ENCODE peak calls at places on chromosomes 5 and 9, in five cellular contexts. One of them, this sample, is unnamed.

GRCh38 chr5:151474799-151475198 is 27.4 kb downstream of the SLC36A1 start:
- DNase-seq in GM20000: no peak
- DNase-seq in HCT116: no peak
- DNase-seq in colonic mucosa: no peak
- DNase-seq in pancreas: peak; percentile 52
- DNase-seq in this sample: no peak

GRCh38 chr5:119309290-119309818 is 46.5 kb upstream of the TNFAIP8 start:
- DNase-seq in HCT116: no peak
- DNase-seq in GM20000: no peak
- DNase-seq in pancreas: no peak
- DNase-seq in colonic mucosa: no peak
- DNase-seq in this sample: no peak

GRCh38 chr5:52334367-52334766 is 453.3 kb upstream of the ITGA1 start:
- DNase-seq in colonic mucosa: no peak
- DNase-seq in HCT116: no peak
- DNase-seq in pancreas: no peak
- DNase-seq in GM20000: no peak
- DNase-seq in this sample: no peak

GRCh38 chr9:31137151-31137849 is 1247.1 kb upstream of the ACO1 start:
- DNase-seq in colonic mucosa: no peak
- DNase-seq in GM20000: no peak
- DNase-seq in pancreas: peak; percentile 17
- DNase-seq in HCT116: peak; percentile 54
- DNase-seq in this sample: no peak

GRCh38 chr5:95178046-95178651 is 106.7 kb downstream of the MCTP1 start:
- DNase-seq in pancreas: no peak
- DNase-seq in GM20000: no peak
- DNase-seq in HCT116: peak; percentile 29
- DNase-seq in colonic mucosa: no peak
- DNase-seq in this sample: no peak

GRCh38 chr9:78994476-78994875 is 577.3 kb upstream of the TLE4 start:
- DNase-seq in HCT116: no peak
- DNase-seq in pancreas: no peak
- DNase-seq in GM20000: no peak
- DNase-seq in colonic mucosa: no peak
- DNase-seq in this sample: no peak

GRCh38 chr5:116361171-116361967 is 213.3 kb downstream of the SEMA6A start:
- DNase-seq in HCT116: no peak
- DNase-seq in GM20000: no peak
- DNase-seq in pancreas: peak; percentile 20
- DNase-seq in colonic mucosa: peak; percentile 60
- DNase-seq in this sample: no peak

GRCh38 chr5:73204302-73204701 is 31.3 kb downstream of the TMEM174 start:
- DNase-seq in pancreas: no peak
- DNase-seq in HCT116: no peak
- DNase-seq in GM20000: no peak
- DNase-seq in colonic mucosa: peak; percentile 66
- DNase-seq in this sample: no peak

GRCh38 chr5:170070556-170071412 is 34.9 kb upstream of the FOXI1 start:
- DNase-seq in HCT116: peak; percentile 16
- DNase-seq in GM20000: no peak
- DNase-seq in colonic mucosa: peak; percentile 23
- DNase-seq in pancreas: no peak
- DNase-seq in this sample: no peak

GRCh38 chr9:137582286-137582860 is 3.6 kb upstream of the DPH7 start:
- DNase-seq in colonic mucosa: no peak
- DNase-seq in GM20000: no peak
- DNase-seq in HCT116: no peak
- DNase-seq in pancreas: no peak
- DNase-seq in this sample: no peak

GRCh38 chr9:36625006-36625600 is 52.4 kb downstream of the MELK start:
- DNase-seq in colonic mucosa: no peak
- DNase-seq in GM20000: no peak
- DNase-seq in HCT116: peak; percentile 7
- DNase-seq in pancreas: peak; percentile 23
- DNase-seq in this sample: peak; percentile 28

GRCh38 chr5:56900858-56901578 is 8.4 kb upstream of the SETD9 start:
- DNase-seq in pancreas: no peak
- DNase-seq in colonic mucosa: peak; percentile 46
- DNase-seq in GM20000: peak; percentile 40
- DNase-seq in HCT116: peak; percentile 19
- DNase-seq in this sample: no peak

GRCh38 chr5:2131826-2132496 is 249.2 kb upstream of the IRX4 start:
- DNase-seq in colonic mucosa: no peak
- DNase-seq in GM20000: no peak
- DNase-seq in pancreas: no peak
- DNase-seq in HCT116: no peak
- DNase-seq in this sample: no peak

GRCh38 chr9:75148551-75148950 is 60.2 kb downstream of the OSTF1 start:
- DNase-seq in pancreas: no peak
- DNase-seq in colonic mucosa: no peak
- DNase-seq in GM20000: no peak
- DNase-seq in HCT116: no peak
- DNase-seq in this sample: no peak

GRCh38 chr5:173706700-173707099 is 90.2 kb upstream of the BOD1 start:
- DNase-seq in pancreas: no peak
- DNase-seq in colonic mucosa: no peak
- DNase-seq in HCT116: no peak
- DNase-seq in GM20000: no peak
- DNase-seq in this sample: no peak

GRCh38 chr9:101419863-101420262 is 15.7 kb downstream of the ALDOB start:
- DNase-seq in HCT116: no peak
- DNase-seq in GM20000: no peak
- DNase-seq in colonic mucosa: no peak
- DNase-seq in pancreas: no peak
- DNase-seq in this sample: no peak

GRCh38 chr5:112975721-112976431 is 722 bp upstream of the DCP2 start:
- DNase-seq in HCT116: no peak
- DNase-seq in colonic mucosa: no peak
- DNase-seq in pancreas: no peak
- DNase-seq in GM20000: no peak
- DNase-seq in this sample: no peak

GRCh38 chr5:45399041-45399440 is 297.1 kb downstream of the HCN1 start:
- DNase-seq in pancreas: no peak
- DNase-seq in colonic mucosa: no peak
- DNase-seq in HCT116: no peak
- DNase-seq in GM20000: no peak
- DNase-seq in this sample: no peak

GRCh38 chr5:134139377-134139851 is 24.9 kb downstream of the TCF7 start:
- DNase-seq in HCT116: no peak
- DNase-seq in pancreas: peak; percentile 12
- DNase-seq in colonic mucosa: no peak
- DNase-seq in GM20000: no peak
- DNase-seq in this sample: no peak

GRCh38 chr5:94031631-94032030 is 290.2 kb upstream of the POU5F2 start:
- DNase-seq in HCT116: no peak
- DNase-seq in colonic mucosa: no peak
- DNase-seq in pancreas: no peak
- DNase-seq in GM20000: no peak
- DNase-seq in this sample: peak; percentile 48

GRCh38 chr5:152683205-152683604 is 278.1 kb upstream of the NMUR2 start:
- DNase-seq in pancreas: no peak
- DNase-seq in colonic mucosa: no peak
- DNase-seq in GM20000: no peak
- DNase-seq in HCT116: no peak
- DNase-seq in this sample: no peak

GRCh38 chr5:109880907-109881685 is 191.4 kb downstream of the MAN2A1 start:
- DNase-seq in pancreas: no peak
- DNase-seq in HCT116: no peak
- DNase-seq in colonic mucosa: no peak
- DNase-seq in GM20000: no peak
- DNase-seq in this sample: no peak

GRCh38 chr9:98789765-98790600 is 6.4 kb downstream of the ANKS6 start:
- DNase-seq in HCT116: no peak
- DNase-seq in colonic mucosa: no peak
- DNase-seq in pancreas: no peak
- DNase-seq in GM20000: no peak
- DNase-seq in this sample: no peak

GRCh38 chr9:129136446-129137049 is 25.3 kb downstream of the PTPA start:
- DNase-seq in HCT116: no peak
- DNase-seq in pancreas: no peak
- DNase-seq in colonic mucosa: no peak
- DNase-seq in GM20000: no peak
- DNase-seq in this sample: no peak

GRCh38 chr5:4206127-4206526 is 610.5 kb downstream of the IRX1 start:
- DNase-seq in GM20000: no peak
- DNase-seq in HCT116: no peak
- DNase-seq in pancreas: no peak
- DNase-seq in colonic mucosa: no peak
- DNase-seq in this sample: no peak

DNA sequence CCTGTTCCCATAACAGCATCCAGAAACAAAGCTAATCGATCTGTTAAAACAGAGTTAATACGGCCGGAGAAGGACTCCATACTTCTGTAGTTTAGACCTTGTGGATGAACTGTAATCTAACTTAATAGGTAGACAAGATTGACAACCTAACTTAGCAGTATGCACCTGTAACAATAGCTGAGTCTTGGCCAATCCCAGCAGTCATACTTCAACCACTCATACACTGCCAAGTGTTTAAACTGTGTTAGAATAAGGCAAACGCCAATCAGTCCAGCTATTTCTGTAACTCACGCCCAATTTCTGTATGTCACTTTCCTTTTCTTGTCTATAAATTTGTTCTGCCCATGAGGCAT is 33.7 kb upstream of the MACIR start:
- DNase-seq in HCT116: peak; percentile 13
- DNase-seq in colonic mucosa: no peak
- DNase-seq in pancreas: no peak
- DNase-seq in GM20000: no peak
- DNase-seq in this sample: no peak
- TF ChIP-seq CTCF in HCT116: no peak
- TF ChIP-seq CTCF in colonic mucosa: no peak
- TF ChIP-seq CTCF in pancreas: no peak
- TF ChIP-seq CTCF in GM20000: no peak
- TF ChIP-seq CTCF in this sample: no peak

GRCh38 chr5:171407234-171407633 is 12.2 kb upstream of the FGF18 start:
- DNase-seq in GM20000: no peak
- DNase-seq in pancreas: no peak
- DNase-seq in HCT116: no peak
- DNase-seq in colonic mucosa: no peak
- DNase-seq in this sample: no peak

GRCh38 chr5:171400169-171400568 is 12.5 kb downstream of the NPM1 start:
- DNase-seq in GM20000: no peak
- DNase-seq in colonic mucosa: no peak
- DNase-seq in pancreas: no peak
- DNase-seq in HCT116: no peak
- DNase-seq in this sample: no peak

GRCh38 chr5:171409164-171410136 is 10.0 kb upstream of the FGF18 start:
- DNase-seq in HCT116: no peak
- DNase-seq in colonic mucosa: no peak
- DNase-seq in pancreas: no peak
- DNase-seq in GM20000: no peak
- DNase-seq in this sample: no peak

GRCh38 chr5:171401167-171401947 is 13.7 kb downstream of the NPM1 start:
- DNase-seq in colonic mucosa: no peak
- DNase-seq in pancreas: no peak
- DNase-seq in GM20000: no peak
- DNase-seq in HCT116: no peak
- DNase-seq in this sample: no peak

GRCh38 chr5:171405615-171406014 is 13.8 kb upstream of the FGF18 start:
- DNase-seq in HCT116: no peak
- DNase-seq in pancreas: no peak
- DNase-seq in colonic mucosa: no peak
- DNase-seq in GM20000: no peak
- DNase-seq in this sample: no peak
- TF ChIP-seq CTCF in HCT116: peak; percentile 32
- TF ChIP-seq CTCF in pancreas: no peak
- TF ChIP-seq CTCF in colonic mucosa: no peak
- TF ChIP-seq CTCF in GM20000: no peak
- TF ChIP-seq CTCF in this sample: no peak

DNA sequence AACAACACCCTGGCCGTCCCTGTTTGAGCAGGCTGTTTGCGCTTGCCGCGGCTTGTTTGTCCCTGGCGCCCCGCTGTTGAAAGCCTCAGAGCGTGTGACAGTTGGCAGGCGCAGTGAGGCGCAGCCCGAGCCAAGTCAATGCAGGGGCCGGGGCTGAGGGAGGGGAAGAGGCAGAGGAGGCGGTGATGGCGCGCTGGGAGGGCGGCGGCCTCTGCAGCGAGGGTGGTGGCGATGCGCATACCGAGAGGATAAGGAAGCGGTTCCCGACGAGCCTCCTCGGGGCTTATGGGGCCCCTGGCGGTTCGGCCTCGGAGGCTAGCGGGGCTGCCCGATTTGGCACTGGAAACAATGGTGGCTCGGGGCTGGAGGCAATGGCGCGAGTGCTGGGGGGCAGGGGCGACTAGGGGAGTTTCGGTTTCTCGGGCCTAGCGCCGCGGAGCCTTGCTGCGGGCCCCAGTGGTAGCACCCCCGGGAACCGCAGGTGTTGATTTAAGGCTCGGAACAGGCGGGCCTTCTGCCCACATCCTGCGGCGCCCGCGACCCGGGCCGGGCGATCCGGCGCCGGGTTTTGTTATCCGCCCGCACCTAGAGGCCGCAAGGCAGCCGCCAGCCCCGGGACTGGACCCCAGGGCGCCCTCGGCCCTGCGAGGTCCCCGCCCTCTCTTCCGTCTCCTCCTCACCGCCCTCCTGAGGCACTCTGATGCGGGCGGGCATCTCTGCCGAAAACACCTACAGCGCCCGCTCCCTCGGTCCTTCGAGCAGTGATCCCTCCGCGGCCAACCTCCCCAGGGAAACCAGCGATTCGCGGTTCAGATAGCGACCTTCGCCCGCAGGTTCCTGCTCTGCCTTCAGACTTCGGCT is 955 bp upstream of the LNPEP start:
- DNase-seq in HCT116: peak; percentile 93
- DNase-seq in pancreas: peak; percentile 92
- DNase-seq in colonic mucosa: peak; percentile 92
- DNase-seq in GM20000: peak; percentile 86
- DNase-seq in this sample: peak; percentile 91
- TF ChIP-seq CTCF in HCT116: no peak
- TF ChIP-seq CTCF in pancreas: no peak
- TF ChIP-seq CTCF in colonic mucosa: no peak
- TF ChIP-seq CTCF in GM20000: no peak
- TF ChIP-seq CTCF in this sample: no peak

DNA sequence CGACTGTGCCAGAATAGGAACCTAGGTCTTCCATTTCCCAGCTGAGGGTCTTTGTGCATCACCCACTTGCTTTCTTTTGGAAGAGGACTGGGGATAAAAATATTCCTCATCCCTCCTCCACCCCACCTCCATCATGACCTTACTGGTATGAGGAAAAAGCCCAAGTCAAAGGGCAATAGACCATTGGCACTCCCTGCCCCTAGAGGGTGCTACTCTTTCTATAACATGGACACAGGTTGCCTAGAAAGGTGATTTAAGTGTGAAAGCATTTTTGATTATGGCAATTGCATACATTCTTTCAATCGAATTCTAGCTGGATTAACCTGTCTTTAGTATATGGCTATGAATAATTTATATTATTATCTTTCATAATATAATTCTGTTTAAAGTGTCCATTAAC is 22.8 kb upstream of the ZNF618 start:
- DNase-seq in colonic mucosa: no peak
- DNase-seq in HCT116: no peak
- DNase-seq in GM20000: no peak
- DNase-seq in pancreas: no peak
- DNase-seq in this sample: no peak
- TF ChIP-seq CTCF in colonic mucosa: peak; percentile 24
- TF ChIP-seq CTCF in HCT116: peak; percentile 58
- TF ChIP-seq CTCF in GM20000: peak; percentile 13
- TF ChIP-seq CTCF in pancreas: peak; percentile 31
- TF ChIP-seq CTCF in this sample: peak; percentile 22